ENCODE peak calls at places on chromosomes 4 and X, in four cellular contexts. J is GM13977, W is brain microvascular endothelial cell, A is endothelial cell. Q is an unnamed sample.

GRCh38 chr4:72566573-72566972 is 2.4 kb downstream of the ADAMTS3 start:
- DNase-seq in J (no peak), W (no peak), A (no peak), Q (no peak)

GRCh38 chr4:22473268-22473667 is 42.6 kb downstream of the ADGRA3 start:
- DNase-seq in J (no peak), W (peak), A (no peak), Q (peak)

GRCh38 chr4:56241500-56241899 is 145.8 kb downstream of the AASDH start:
- DNase-seq in J (no peak), W (no peak), A (no peak), Q (no peak)

GRCh38 chrX:72041901-72042859 is 89.5 kb downstream of the RTL5 start:
- DNase-seq in J (no peak), W (no peak), A (no peak), Q (no peak)

GRCh38 chr4:169229571-169230028 is 41.2 kb downstream of the SH3RF1 start:
- DNase-seq in J (no peak), W (peak), A (no peak), Q (peak)

GRCh38 chr4:88219099-88219498 is 60.7 kb upstream of the ABCG2 start:
- DNase-seq in J (peak), W (no peak), A (no peak), Q (peak)

GRCh38 chrX:155745792-155746191 is 133.0 kb upstream of the TMLHE start:
- DNase-seq in J (no peak), W (no peak), A (no peak), Q (no peak)

GRCh38 chr4:185683896-185684295 is 128.1 kb downstream of the SORBS2 start:
- DNase-seq in J (no peak), W (no peak), A (no peak), Q (no peak)

GRCh38 chr4:98473046-98473445 is 185.4 kb downstream of the TSPAN5 start:
- DNase-seq in J (no peak), W (no peak), A (no peak), Q (no peak)

GRCh38 chr4:8214091-8214490 is 15.0 kb downstream of the SH3TC1 start:
- DNase-seq in J (no peak), W (no peak), A (no peak), Q (no peak)

GRCh38 chr4:149344436-149344835 is 471.2 kb downstream of the IQCM start:
- DNase-seq in J (no peak), W (peak), A (no peak), Q (peak)

GRCh38 chr4:71456841-71457240 is 118.0 kb downstream of the SLC4A4 start:
- DNase-seq in J (no peak), W (peak), A (no peak), Q (peak)

GRCh38 chrX:25191403-25191802 is 175.6 kb upstream of the ARX start:
- DNase-seq in J (no peak), W (no peak), A (no peak), Q (no peak)
- TF ChIP-seq CTCF in J (peak), W (peak), A (no peak), Q (no peak)

GRCh38 chr4:1367230-1367935 is 20.4 kb downstream of the UVSSA start:
- DNase-seq in J (no peak), W (no peak), A (no peak), Q (no peak)

GRCh38 chr4:1364217-1364616 is 17.2 kb downstream of the UVSSA start:
- DNase-seq in J (no peak), W (no peak), A (no peak), Q (no peak)

GRCh38 chr4:1364748-1365147 is 17.7 kb downstream of the UVSSA start:
- DNase-seq in J (no peak), W (no peak), A (no peak), Q (no peak)

GRCh38 chr4:1366371-1367229 is 19.6 kb downstream of the UVSSA start:
- DNase-seq in J (no peak), W (no peak), A (no peak), Q (no peak)

GRCh38 chr4:1365271-1366178 is 18.5 kb downstream of the UVSSA start:
- DNase-seq in J (no peak), W (no peak), A (no peak), Q (no peak)
- TF ChIP-seq CTCF in J (no peak), W (peak), A (no peak), Q (no peak)

DNA sequence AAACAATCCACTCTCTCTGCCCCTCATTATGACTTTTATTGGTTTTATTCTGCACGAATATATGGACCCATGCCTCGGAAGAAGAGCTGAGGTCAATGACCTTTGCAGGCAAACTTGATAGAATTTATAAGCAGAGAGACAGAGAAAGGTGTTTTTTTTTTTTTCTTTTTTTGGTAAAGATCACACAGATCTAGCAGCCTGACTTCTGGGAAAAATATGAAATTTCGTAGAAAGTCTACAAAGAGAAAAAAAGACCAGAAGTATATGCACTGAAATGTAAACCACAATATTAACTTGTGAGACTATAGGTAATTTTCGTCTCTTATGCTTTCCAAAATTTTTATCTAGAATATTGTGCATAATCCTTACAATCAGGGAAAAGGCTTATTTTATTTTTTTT is 61.6 kb downstream of the LEF1 start:
- DNase-seq in J (no peak), W (no peak), A (no peak), Q (no peak)
- TF ChIP-seq CTCF in J (no peak), W (no peak), A (no peak), Q (no peak)

DNA sequence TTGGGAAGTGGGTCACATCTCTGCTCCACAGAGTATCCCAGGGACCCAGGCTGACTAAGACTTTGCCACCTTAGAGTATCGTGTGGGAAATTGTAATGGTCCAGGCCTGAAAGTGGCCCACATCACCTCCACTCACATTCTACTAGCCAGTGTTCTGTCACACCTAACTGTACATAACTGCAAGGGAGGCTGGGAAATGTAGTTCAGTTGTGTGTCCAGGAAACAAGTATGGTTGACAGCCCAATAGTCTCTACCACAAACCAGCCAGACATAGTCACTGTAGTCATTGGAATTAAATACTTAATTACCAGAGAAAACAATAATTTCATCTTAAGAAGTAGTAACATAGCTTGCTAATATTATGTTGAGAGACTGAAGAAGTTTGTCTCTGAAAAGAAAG is 233.4 kb upstream of the S100G start:
- DNase-seq in J (no peak), W (no peak), A (no peak), Q (no peak)
- TF ChIP-seq CTCF in J (no peak), W (no peak), A (no peak), Q (no peak)

GRCh38 chr4:37781134-37781455 is 45.4 kb upstream of the PGM2 start:
- DNase-seq in J (no peak), W (no peak), A (no peak), Q (no peak)

GRCh38 chr4:37780444-37781133 is 45.9 kb upstream of the PGM2 start:
- DNase-seq in J (no peak), W (peak), A (no peak), Q (no peak)
- TF ChIP-seq CTCF in J (peak), W (peak), A (no peak), Q (no peak)

GRCh38 chr4:133154725-133155124 is 5.6 kb downstream of the PCDH10 start:
- DNase-seq in J (peak), W (peak), A (peak), Q (no peak)
- TF ChIP-seq CTCF in J (peak), W (peak), A (peak), Q (peak)

GRCh38 chrX:63735882-63736281 is 49.1 kb downstream of the ARHGEF9 start:
- DNase-seq in J (no peak), W (no peak), A (no peak), Q (no peak)

GRCh38 chrX:63743596-63743995 is 41.4 kb downstream of the ARHGEF9 start:
- DNase-seq in J (no peak), W (no peak), A (no peak), Q (no peak)

GRCh38 chrX:63740382-63740781 is 44.6 kb downstream of the ARHGEF9 start:
- DNase-seq in J (no peak), W (no peak), A (no peak), Q (no peak)

GRCh38 chrX:63738696-63739095 is 46.3 kb downstream of the ARHGEF9 start:
- DNase-seq in J (no peak), W (no peak), A (no peak), Q (no peak)

DNA sequence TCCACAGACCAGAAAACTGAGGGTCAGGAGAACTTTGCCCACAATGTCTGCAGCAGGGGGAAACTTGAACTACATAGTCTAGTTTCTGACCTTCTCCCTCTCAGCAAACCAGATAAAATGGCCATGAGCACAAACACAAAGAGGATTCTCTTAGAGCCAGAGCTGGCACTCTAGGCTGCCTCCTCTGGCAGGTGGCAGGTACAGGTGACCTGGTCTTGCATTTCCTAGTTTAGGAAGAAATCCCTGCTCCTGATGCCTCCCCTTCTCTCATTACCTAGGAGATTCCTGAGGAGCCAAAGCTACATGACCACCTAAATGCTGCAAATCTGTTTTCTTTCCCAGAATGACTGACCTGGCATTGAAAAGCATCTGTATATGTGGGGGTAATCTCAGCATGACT is 45.1 kb downstream of the ARHGEF9 start:
- DNase-seq in J (no peak), W (no peak), A (no peak), Q (no peak)
- TF ChIP-seq CTCF in J (no peak), W (no peak), A (no peak), Q (no peak)

GRCh38 chrX:107542500-107542899 is 85.8 kb upstream of the PRPS1 start:
- DNase-seq in J (no peak), W (peak), A (no peak), Q (peak)
- TF ChIP-seq CTCF in J (peak), W (peak), A (no peak), Q (no peak)